ENCODE peak calls at places on chromosome X, in five cellular contexts. One of them, this sample, is unnamed.

GRCh38 chrX:28498658-28499057 is 88.6 kb upstream of the IL1RAPL1 start:
- DNase-seq in tibial nerve: no peak
- DNase-seq in heart right ventricle: no peak
- DNase-seq in PC-3: peak; percentile 45
- DNase-seq in cardiac muscle cell: peak; percentile 24
- DNase-seq in this sample: no peak

GRCh38 chrX:18875256-18875878 is 108.5 kb downstream of the PHKA2 start:
- DNase-seq in tibial nerve: no peak
- DNase-seq in heart right ventricle: no peak
- DNase-seq in PC-3: no peak
- DNase-seq in cardiac muscle cell: no peak
- DNase-seq in this sample: no peak

GRCh38 chrX:53421125-53421524 is 1.3 kb downstream of the SMC1A start:
- DNase-seq in tibial nerve: no peak
- DNase-seq in heart right ventricle: no peak
- DNase-seq in PC-3: no peak
- DNase-seq in cardiac muscle cell: no peak
- DNase-seq in this sample: no peak

GRCh38 chrX:114787016-114787415 is 203.1 kb downstream of the HTR2C start:
- DNase-seq in tibial nerve: no peak
- DNase-seq in heart right ventricle: no peak
- DNase-seq in PC-3: no peak
- DNase-seq in cardiac muscle cell: no peak
- DNase-seq in this sample: no peak

GRCh38 chrX:130120746-130121504 is 10.6 kb upstream of the ELF4 start:
- DNase-seq in tibial nerve: peak; percentile 64
- DNase-seq in heart right ventricle: peak; percentile 80
- DNase-seq in PC-3: peak; percentile 54
- DNase-seq in cardiac muscle cell: peak; percentile 79
- DNase-seq in this sample: peak; percentile 60

GRCh38 chrX:2710041-2710471 is 19.0 kb downstream of the CD99 start:
- DNase-seq in tibial nerve: no peak
- DNase-seq in heart right ventricle: no peak
- DNase-seq in PC-3: peak; percentile 76
- DNase-seq in cardiac muscle cell: peak; percentile 76
- DNase-seq in this sample: no peak

GRCh38 chrX:118459494-118459893 is 36.1 kb upstream of the DOCK11 start:
- DNase-seq in tibial nerve: no peak
- DNase-seq in heart right ventricle: no peak
- DNase-seq in PC-3: peak; percentile 52
- DNase-seq in cardiac muscle cell: peak; percentile 60
- DNase-seq in this sample: no peak

GRCh38 chrX:102765794-102766193 is 45.3 kb downstream of the GPRASP3 start:
- DNase-seq in tibial nerve: no peak
- DNase-seq in heart right ventricle: no peak
- DNase-seq in PC-3: peak; percentile 45
- DNase-seq in cardiac muscle cell: peak; percentile 77
- DNase-seq in this sample: no peak

GRCh38 chrX:19683817-19684216 is 168.5 kb upstream of the MAP3K15 start:
- DNase-seq in tibial nerve: no peak
- DNase-seq in heart right ventricle: no peak
- DNase-seq in PC-3: no peak
- DNase-seq in cardiac muscle cell: no peak
- DNase-seq in this sample: no peak

GRCh38 chrX:24448762-24449161 is 16.3 kb upstream of the PDK3 start:
- DNase-seq in tibial nerve: no peak
- DNase-seq in heart right ventricle: no peak
- DNase-seq in PC-3: no peak
- DNase-seq in cardiac muscle cell: no peak
- DNase-seq in this sample: no peak

GRCh38 chrX:132004728-132005127 is 18.4 kb upstream of the STK26 start:
- DNase-seq in tibial nerve: no peak
- DNase-seq in heart right ventricle: no peak
- DNase-seq in PC-3: no peak
- DNase-seq in cardiac muscle cell: peak; percentile 1
- DNase-seq in this sample: no peak

GRCh38 chrX:154460326-154460725 is 2.2 kb downstream of the PLXNA3 start:
- DNase-seq in tibial nerve: no peak
- DNase-seq in heart right ventricle: no peak
- DNase-seq in PC-3: no peak
- DNase-seq in cardiac muscle cell: no peak
- DNase-seq in this sample: no peak

GRCh38 chrX:57900961-57901360 is 9.3 kb downstream of the ZXDA start:
- DNase-seq in tibial nerve: no peak
- DNase-seq in heart right ventricle: peak; percentile 18
- DNase-seq in PC-3: peak; percentile 27
- DNase-seq in cardiac muscle cell: peak; percentile 78
- DNase-seq in this sample: no peak

GRCh38 chrX:53456254-53456653 is 22.1 kb upstream of the HSD17B10 start:
- DNase-seq in tibial nerve: no peak
- DNase-seq in heart right ventricle: no peak
- DNase-seq in PC-3: peak; percentile 54
- DNase-seq in cardiac muscle cell: no peak
- DNase-seq in this sample: no peak

GRCh38 chrX:51178352-51178751 is 154.3 kb upstream of the NUDT10 start:
- DNase-seq in tibial nerve: no peak
- DNase-seq in heart right ventricle: no peak
- DNase-seq in PC-3: no peak
- DNase-seq in cardiac muscle cell: no peak
- DNase-seq in this sample: no peak

GRCh38 chrX:72003811-72004750 is 93.4 kb downstream of the NHSL2 start:
- DNase-seq in tibial nerve: peak; percentile 33
- DNase-seq in heart right ventricle: peak; percentile 48
- DNase-seq in PC-3: peak; percentile 42
- DNase-seq in cardiac muscle cell: peak; percentile 52
- DNase-seq in this sample: no peak

DNA sequence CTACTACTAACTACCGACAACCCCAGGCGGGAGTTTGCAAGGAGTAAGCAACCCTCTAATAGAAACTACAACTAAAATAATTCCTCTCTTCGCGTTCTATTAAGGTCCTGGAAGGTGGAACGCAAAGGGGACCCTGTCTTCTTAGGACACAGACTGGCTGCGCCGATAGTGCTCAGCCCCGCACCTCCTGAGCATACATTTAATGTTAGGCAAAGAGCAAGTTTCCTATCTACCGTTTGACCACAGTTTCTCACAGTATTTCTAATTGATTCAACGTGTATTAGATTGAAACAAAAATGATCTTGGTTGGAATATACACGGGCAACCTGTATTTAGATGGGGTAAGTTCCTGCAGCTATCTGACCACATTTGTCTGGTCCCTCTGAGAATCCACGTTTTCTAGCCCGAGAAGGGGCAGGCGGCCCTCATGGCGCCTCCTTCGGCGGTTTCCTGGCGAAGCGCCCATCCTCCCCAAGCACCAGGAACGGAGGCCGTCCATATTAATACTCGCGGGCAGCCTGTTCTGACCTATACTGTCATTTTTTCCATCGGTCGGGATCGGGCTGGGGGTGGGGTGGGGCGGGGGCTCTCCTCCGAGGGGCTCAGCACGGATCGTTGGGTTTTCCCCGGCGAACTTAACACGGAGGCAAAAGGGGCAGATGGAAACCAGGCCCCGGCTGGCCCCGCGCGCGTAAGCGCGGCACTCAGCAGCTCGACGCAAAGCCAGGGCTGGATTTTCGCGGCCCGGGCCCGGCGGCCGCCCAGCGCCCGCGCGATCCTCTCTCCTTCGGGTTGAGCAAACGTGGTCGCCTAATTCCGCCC is 77.0 kb upstream of the BCOR start:
- DNase-seq in tibial nerve: no peak
- DNase-seq in heart right ventricle: no peak
- DNase-seq in PC-3: peak; percentile 52
- DNase-seq in cardiac muscle cell: peak; percentile 75
- DNase-seq in this sample: no peak
- H3K9me3 ChIP-seq in tibial nerve: no peaks in the 10 kb centered on the region
- H3K9me3 ChIP-seq in heart right ventricle: no peaks in the 10 kb centered on the region
- H3K9me3 ChIP-seq in PC-3: no peaks in the 10 kb centered on the region
- H3K9me3 ChIP-seq in cardiac muscle cell: no peaks in the 10 kb centered on the region
- H3K9me3 ChIP-seq in this sample: no peaks in the 10 kb centered on the region

GRCh38 chrX:1493877-1494510 is 41.3 kb upstream of the ASMTL start:
- DNase-seq in tibial nerve: no peak
- DNase-seq in heart right ventricle: no peak
- DNase-seq in PC-3: no peak
- DNase-seq in cardiac muscle cell: no peak
- DNase-seq in this sample: no peak
- H3K27ac ChIP-seq in tibial nerve: no peak overlapping the region
- H3K27ac ChIP-seq in heart right ventricle: peak overlapping the region; percentile 48
- H3K27ac ChIP-seq in PC-3: no peak overlapping the region
- H3K27ac ChIP-seq in cardiac muscle cell: no peak overlapping the region
- H3K27ac ChIP-seq in this sample: peak overlapping the region; percentile 13

GRCh38 chrX:29561417-29561816 is 653.9 kb upstream of the MAGEB2 start:
- DNase-seq in tibial nerve: no peak
- DNase-seq in heart right ventricle: no peak
- DNase-seq in PC-3: no peak
- DNase-seq in cardiac muscle cell: peak; percentile 88
- DNase-seq in this sample: no peak
- H3K27me3 ChIP-seq in tibial nerve: no peaks in the 10 kb centered on the region
- H3K27me3 ChIP-seq in heart right ventricle: no peaks in the 10 kb centered on the region
- H3K27me3 ChIP-seq in PC-3: no peaks in the 10 kb centered on the region
- H3K27me3 ChIP-seq in cardiac muscle cell: no peaks in the 10 kb centered on the region
- H3K27me3 ChIP-seq in this sample: no peaks in the 10 kb centered on the region

GRCh38 chrX:135433531-135434257 is 11.9 kb downstream of the SMIM10L2A start:
- DNase-seq in tibial nerve: no peak
- DNase-seq in heart right ventricle: no peak
- DNase-seq in PC-3: no peak
- DNase-seq in cardiac muscle cell: no peak
- DNase-seq in this sample: no peak
- H3K9me3 ChIP-seq in tibial nerve: no peaks in the 10 kb centered on the region
- H3K9me3 ChIP-seq in heart right ventricle: no peaks in the 10 kb centered on the region
- H3K9me3 ChIP-seq in PC-3: no peaks in the 10 kb centered on the region
- H3K9me3 ChIP-seq in cardiac muscle cell: no peaks in the 10 kb centered on the region
- H3K9me3 ChIP-seq in this sample: peaks cover 6% of the 10 kb centered on the region

DNA sequence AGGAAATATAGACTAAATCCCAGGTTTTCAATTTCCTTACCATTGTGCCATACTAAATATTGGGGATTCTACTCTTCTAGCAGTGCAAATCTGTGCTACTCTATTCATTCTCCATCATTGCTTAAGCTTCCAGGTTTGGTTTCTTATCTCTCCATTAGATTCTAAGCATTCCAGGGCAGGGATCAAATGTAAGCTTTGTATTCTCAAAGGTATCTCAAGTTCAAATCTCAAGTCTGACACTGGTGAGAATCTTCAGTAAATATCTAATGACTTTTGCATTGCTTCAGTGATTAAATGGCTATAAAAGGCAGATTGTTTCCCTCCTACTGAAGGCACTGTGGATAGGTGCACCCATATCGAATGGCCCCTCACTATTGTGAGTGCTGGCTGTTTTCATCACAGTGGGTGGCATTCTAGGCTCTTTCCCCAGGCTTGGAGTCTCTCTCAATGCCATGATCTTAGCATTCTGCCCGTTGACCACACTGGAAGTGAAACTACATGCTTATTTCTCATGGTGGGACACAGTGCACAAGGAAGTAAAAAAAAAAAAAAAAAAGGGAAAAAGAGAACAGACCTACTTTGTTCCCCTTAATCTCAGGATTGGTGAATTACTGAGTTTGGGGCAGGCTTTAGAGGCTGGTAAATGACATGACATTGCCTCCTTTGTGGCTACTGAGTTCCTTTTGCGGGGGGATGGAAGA is 28.7 kb downstream of the FAM9C start:
- DNase-seq in tibial nerve: no peak
- DNase-seq in heart right ventricle: no peak
- DNase-seq in PC-3: no peak
- DNase-seq in cardiac muscle cell: no peak
- DNase-seq in this sample: no peak
- H3K27ac ChIP-seq in tibial nerve: no peak overlapping the region
- H3K27ac ChIP-seq in heart right ventricle: no peak overlapping the region
- H3K27ac ChIP-seq in PC-3: no peak overlapping the region
- H3K27ac ChIP-seq in cardiac muscle cell: no peak overlapping the region
- H3K27ac ChIP-seq in this sample: no peak overlapping the region

DNA sequence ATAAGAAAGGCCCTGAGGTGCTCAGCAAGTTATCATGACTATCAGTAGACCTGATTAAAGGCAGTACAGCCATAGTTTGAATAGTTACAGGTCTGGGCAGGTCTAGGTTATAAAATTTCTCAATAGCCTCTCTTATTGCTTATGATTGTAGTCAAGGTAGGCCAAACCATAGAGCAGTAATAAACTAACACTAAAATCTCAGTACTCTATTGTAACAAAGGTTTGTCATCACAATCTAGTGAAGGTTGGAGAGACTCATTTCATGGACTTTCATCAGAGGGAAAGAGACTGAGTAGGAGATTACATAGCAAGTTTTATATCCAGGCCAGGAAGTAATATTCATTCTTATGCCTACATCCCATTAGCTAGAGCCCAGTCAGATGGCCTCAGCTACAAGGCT is 141.0 kb downstream of the ASB9 start:
- DNase-seq in tibial nerve: no peak
- DNase-seq in heart right ventricle: no peak
- DNase-seq in PC-3: no peak
- DNase-seq in cardiac muscle cell: no peak
- DNase-seq in this sample: no peak
- H3K27me3 ChIP-seq in tibial nerve: no peaks in the 10 kb centered on the region
- H3K27me3 ChIP-seq in heart right ventricle: no peaks in the 10 kb centered on the region
- H3K27me3 ChIP-seq in PC-3: no peaks in the 10 kb centered on the region
- H3K27me3 ChIP-seq in cardiac muscle cell: no peaks in the 10 kb centered on the region
- H3K27me3 ChIP-seq in this sample: no peaks in the 10 kb centered on the region